ENCODE peak calls at places on chromosomes 3 and 15, in nine cellular contexts. H is coronary artery; I is H7; D is nucleus accumbens; T is stimulated activated CD8-positive, alpha-beta memory T cell treated with anti-CD3 and anti-CD28 coated beads, Interleukin-15, amount 100 ng/mL, for 24 hours; E is CD4-positive, alpha-beta T cell; Q is AG08396; O is left lung; X is right lobe of liver. Z is an unnamed sample.
A peak's percentile ranks its signal among the peaks of the same experiment; 100 is the strongest.

GRCh38 chr3:156604642-156605144 is 49.8 kb upstream of the SSR3 start:
- DNase-seq in D (no peak), T (no peak), E (no peak), Q (no peak), H (no peak), I (no peak), O (no peak), X (no peak), Z (no peak)

GRCh38 chr3:124859025-124859424 is 28.1 kb downstream of the ITGB5 start:
- DNase-seq in X (peak; percentile 56), Q (peak; percentile 54), I (peak; percentile 41), D (no peak), T (no peak), E (no peak), O (no peak), H (no peak), Z (peak; percentile 81)

GRCh38 chr3:72474775-72475174 is 373.5 kb downstream of the SHQ1 start:
- DNase-seq in I (no peak), X (no peak), H (no peak), T (no peak), D (no peak), O (no peak), Q (no peak), E (no peak), Z (no peak)

GRCh38 chr15:63054985-63055384 is 12.4 kb downstream of the TPM1 start:
- DNase-seq in Q (no peak), X (no peak), H (no peak), E (no peak), O (no peak), I (no peak), D (no peak), T (no peak), Z (no peak)

GRCh38 chr3:10982782-10983181 is 9.8 kb upstream of the SLC6A1 start:
- DNase-seq in E (no peak), H (no peak), O (no peak), T (no peak), X (no peak), Q (no peak), D (no peak), I (no peak), Z (no peak)

GRCh38 chr3:150216041-150216811 is 191.9 kb upstream of the TSC22D2 start:
- DNase-seq in O (no peak), X (no peak), Q (peak; percentile 41), H (peak; percentile 84), I (no peak), T (no peak), D (no peak), E (no peak), Z (no peak)

GRCh38 chr3:14117468-14118399 is 6.9 kb downstream of the CHCHD4 start:
- DNase-seq in D (no peak), I (no peak), T (no peak), X (no peak), O (no peak), Q (no peak), H (no peak), E (no peak), Z (no peak)

GRCh38 chr3:20316238-20316637 is 130.2 kb upstream of the SGO1 start:
- DNase-seq in X (no peak), Q (no peak), O (no peak), T (no peak), E (no peak), I (no peak), D (no peak), H (no peak), Z (no peak)

GRCh38 chr3:123347205-123347604 is 101.7 kb downstream of the ADCY5 start:
- DNase-seq in Q (no peak), I (no peak), D (no peak), T (no peak), X (no peak), E (no peak), O (no peak), H (no peak), Z (no peak)

GRCh38 chr15:40265355-40265754 is 17.5 kb downstream of the ANKRD63 start:
- DNase-seq in I (peak; percentile 81), E (no peak), X (no peak), T (no peak), H (no peak), O (no peak), D (no peak), Q (no peak), Z (no peak)

GRCh38 chr3:147619925-147620580 is 210.9 kb downstream of the ZIC1 start:
- DNase-seq in O (no peak), T (no peak), X (no peak), H (no peak), D (no peak), Q (no peak), I (no peak), E (no peak), Z (no peak)

Z was measured in AG04450.